ENCODE peak calls at places on chromosome 17, in seven cellular contexts. X, R, Z, W, P, N and H are unnamed samples.
A peak's percentile ranks its signal among the peaks of the same experiment; 100 is the strongest.

GRCh38 chr17:63390090-63390489 is 56.0 kb downstream of the CYB561 start:
- DNase-seq in X (no peak), R (no peak), Z (no peak), W (no peak), P (no peak), N (no peak), H (no peak)

GRCh38 chr17:19401321-19402010 is 9.6 kb upstream of the RNF112 start:
- DNase-seq in X (no peak), R (no peak), Z (no peak), W (no peak), P (no peak), N (no peak), H (no peak)

GRCh38 chr17:59668816-59669215 is 38.4 kb downstream of the PTRH2 start:
- DNase-seq in X (no peak), R (peak; percentile 95), Z (no peak), W (peak; percentile 90), P (no peak), N (no peak), H (peak; percentile 87)

GRCh38 chr17:4412933-4413831 is 20.6 kb upstream of the SPNS3 start:
- DNase-seq in X (peak; percentile 82), R (peak; percentile 89), Z (peak; percentile 49), W (peak; percentile 95), P (peak; percentile 67), N (peak; percentile 95), H (peak; percentile 46)

GRCh38 chr17:7945651-7946050 is 13.6 kb downstream of the CNTROB start:
- DNase-seq in X (no peak), R (no peak), Z (no peak), W (no peak), P (no peak), N (no peak), H (no peak)

GRCh38 chr17:70780031-70780430 is 610.7 kb downstream of the KCNJ2 start:
- DNase-seq in X (no peak), R (peak; percentile 6), Z (no peak), W (no peak), P (no peak), N (no peak), H (no peak)

GRCh38 chr17:67602974-67603373 is 114.8 kb upstream of the NOL11 start:
- DNase-seq in X (peak; percentile 68), R (peak; percentile 65), Z (peak; percentile 5), W (peak; percentile 70), P (no peak), N (peak; percentile 56), H (peak; percentile 13)

GRCh38 chr17:18245038-18245776 is 13.3 kb downstream of the FLII start:
- DNase-seq in X (no peak), R (no peak), Z (no peak), W (no peak), P (no peak), N (no peak), H (no peak)

GRCh38 chr17:63516910-63517824 is 6.0 kb upstream of the KCNH6 start:
- DNase-seq in X (no peak), R (peak; percentile 66), Z (no peak), W (no peak), P (no peak), N (no peak), H (no peak)

GRCh38 chr17:37490022-37490587 is 414 bp downstream of the DUSP14 start:
- DNase-seq in X (peak; percentile 52), R (peak; percentile 51), Z (peak; percentile 53), W (peak; percentile 69), P (peak; percentile 46), N (peak; percentile 89), H (no peak)

GRCh38 chr17:48025904-48026502 is 11.6 kb downstream of the COPZ2 start:
- DNase-seq in X (no peak), R (no peak), Z (no peak), W (peak; percentile 29), P (no peak), N (no peak), H (no peak)

GRCh38 chr17:149897-150575 is 12.7 kb downstream of the SCGB1C2 start:
- DNase-seq in X (no peak), R (no peak), Z (no peak), W (no peak), P (no peak), N (no peak), H (no peak)